ENCODE peak calls at places on chromosomes 6 and 20, in eight cellular contexts. D, G, T, Z, O, W, H and F are unnamed samples.
A peak's percentile ranks its signal among the peaks of the same experiment; 100 is the strongest.

GRCh38 chr6:159806021-159806458 is 6.0 kb downstream of the PNLDC1 start:
- DNase-seq in D (no peak), G (no peak), T (no peak), Z (no peak), O (no peak), W (no peak), H (no peak), F (no peak)

GRCh38 chr6:91081452-91082067 is 494.7 kb upstream of the MAP3K7 start:
- DNase-seq in D (peak; percentile 23), G (no peak), T (peak; percentile 3), Z (no peak), O (peak; percentile 70), W (peak; percentile 61), H (peak; percentile 16), F (peak; percentile 63)

GRCh38 chr20:31774408-31774807 is 35.3 kb downstream of the TPX2 start:
- DNase-seq in D (no peak), G (no peak), T (no peak), Z (no peak), O (no peak), W (no peak), H (no peak), F (no peak)

GRCh38 chr20:48850681-48851299 is 23.0 kb upstream of the PREX1 start:
- DNase-seq in D (no peak), G (no peak), T (no peak), Z (no peak), O (no peak), W (no peak), H (no peak), F (no peak)

GRCh38 chr6:44415424-44415823 is 27.9 kb downstream of the CDC5L start:
- DNase-seq in D (no peak), G (no peak), T (no peak), Z (no peak), O (no peak), W (no peak), H (no peak), F (no peak)

GRCh38 chr20:4131911-4132310 is 116.6 kb upstream of the RNF24 start:
- DNase-seq in D (no peak), G (no peak), T (no peak), Z (no peak), O (no peak), W (no peak), H (no peak), F (no peak)

GRCh38 chr6:163417595-163417994 is 3.1 kb downstream of the QKI start:
- DNase-seq in D (no peak), G (no peak), T (no peak), Z (no peak), O (no peak), W (no peak), H (no peak), F (peak; percentile 42)

GRCh38 chr6:56242343-56242742 is 5.0 kb downstream of the COL21A1 start:
- DNase-seq in D (no peak), G (no peak), T (no peak), Z (no peak), O (no peak), W (no peak), H (no peak), F (peak; percentile 85)

GRCh38 chr6:151071295-151071694 is 168.5 kb upstream of the AKAP12 start:
- DNase-seq in D (peak; percentile 79), G (no peak), T (no peak), Z (no peak), O (peak; percentile 47), W (no peak), H (no peak), F (peak; percentile 84)

GRCh38 chr6:90088009-90088408 is 193.7 kb downstream of the GJA10 start:
- DNase-seq in D (peak; percentile 37), G (no peak), T (no peak), Z (no peak), O (peak; percentile 54), W (no peak), H (peak; percentile 74), F (peak; percentile 83)

GRCh38 chr6:125421853-125422252 is 120.1 kb upstream of the HDDC2 start:
- DNase-seq in D (peak; percentile 63), G (no peak), T (no peak), Z (no peak), O (no peak), W (peak; percentile 91), H (no peak), F (no peak)

GRCh38 chr6:157304840-157305675 is 18.3 kb downstream of the TMEM242 start:
- DNase-seq in D (peak; percentile 41), G (no peak), T (no peak), Z (no peak), O (no peak), W (no peak), H (no peak), F (peak; percentile 89)

GRCh38 chr6:149088361-149088760 is 229.2 kb upstream of the TAB2 start:
- DNase-seq in D (no peak), G (no peak), T (no peak), Z (no peak), O (no peak), W (no peak), H (no peak), F (no peak)

GRCh38 chr20:34824026-34824860 is 1.2 kb downstream of the NCOA6 start:
- DNase-seq in D (peak; percentile 71), G (peak; percentile 40), T (peak; percentile 83), Z (peak; percentile 67), O (no peak), W (peak; percentile 78), H (no peak), F (peak; percentile 49)

GRCh38 chr6:9984607-9985006 is 430.3 kb downstream of the TFAP2A start:
- DNase-seq in D (no peak), G (no peak), T (no peak), Z (no peak), O (no peak), W (no peak), H (no peak), F (no peak)

GRCh38 chr20:31560900-31561598 is 44.0 kb upstream of the ID1 start:
- DNase-seq in D (peak; percentile 99), G (no peak), T (no peak), Z (no peak), O (peak; percentile 93), W (no peak), H (peak; percentile 84), F (peak; percentile 91)

GRCh38 chr20:45308078-45308778 is at the start of gene MATN4:
- DNase-seq in D (no peak), G (no peak), T (no peak), Z (no peak), O (no peak), W (no peak), H (no peak), F (no peak)

GRCh38 chr20:54103067-54103761 is 32.8 kb upstream of the BCAS1 start:
- DNase-seq in D (peak; percentile 77), G (peak; percentile 32), T (peak; percentile 85), Z (peak; percentile 60), O (peak; percentile 23), W (peak; percentile 83), H (no peak), F (peak; percentile 65)

GRCh38 chr20:5036828-5037227 is 35.5 kb upstream of the SLC23A2 start:
- DNase-seq in D (no peak), G (no peak), T (no peak), Z (no peak), O (no peak), W (no peak), H (no peak), F (no peak)

GRCh38 chr20:19601133-19601810 is 156.8 kb upstream of the RIN2 start:
- DNase-seq in D (no peak), G (no peak), T (no peak), Z (no peak), O (no peak), W (no peak), H (no peak), F (no peak)

GRCh38 chr20:63190828-63191227 is 25.1 kb downstream of the YTHDF1 start:
- DNase-seq in D (no peak), G (no peak), T (no peak), Z (no peak), O (no peak), W (no peak), H (no peak), F (no peak)